ENCODE peak calls at places on chromosome 14, in eight cellular contexts. One of them, this sample, is unnamed.

GRCh38 chr14:64506751-64507150 is 2.2 kb downstream of the ZBTB1 start:
- DNase-seq in M059J: no peak
- DNase-seq in NCI-H1105: no peak
- DNase-seq in HuH-7.5: no peak
- DNase-seq in NCI-H460: no peak
- DNase-seq in HFFc6: no peak
- DNase-seq in EL: no peak
- DNase-seq in H9: no peak
- DNase-seq in this sample: no peak

GRCh38 chr14:92755495-92755894 is 7.1 kb upstream of the LGMN start:
- DNase-seq in H9: no peak
- DNase-seq in EL: no peak
- DNase-seq in HFFc6: no peak
- DNase-seq in HuH-7.5: no peak
- DNase-seq in NCI-H460: no peak
- DNase-seq in NCI-H1105: no peak
- DNase-seq in M059J: no peak
- DNase-seq in this sample: no peak

GRCh38 chr14:37594238-37594915 is 672 bp downstream of the FOXA1 start:
- DNase-seq in NCI-H1105: peak; percentile 91
- DNase-seq in NCI-H460: peak; percentile 95
- DNase-seq in EL: peak; percentile 81
- DNase-seq in HFFc6: peak; percentile 68
- DNase-seq in M059J: peak; percentile 55
- DNase-seq in HuH-7.5: peak; percentile 75
- DNase-seq in H9: peak; percentile 74
- DNase-seq in this sample: peak; percentile 15

GRCh38 chr14:65360144-65360784 is 52.3 kb upstream of the FUT8 start:
- DNase-seq in M059J: no peak
- DNase-seq in NCI-H1105: no peak
- DNase-seq in HFFc6: no peak
- DNase-seq in H9: no peak
- DNase-seq in EL: no peak
- DNase-seq in HuH-7.5: no peak
- DNase-seq in NCI-H460: no peak
- DNase-seq in this sample: no peak

GRCh38 chr14:90568405-90568804 is 171.6 kb downstream of the CALM1 start:
- DNase-seq in EL: no peak
- DNase-seq in HFFc6: no peak
- DNase-seq in H9: no peak
- DNase-seq in NCI-H1105: no peak
- DNase-seq in M059J: no peak
- DNase-seq in NCI-H460: no peak
- DNase-seq in HuH-7.5: no peak
- DNase-seq in this sample: no peak

GRCh38 chr14:81235096-81235495 is 14.3 kb upstream of the GTF2A1 start:
- DNase-seq in HuH-7.5: no peak
- DNase-seq in EL: no peak
- DNase-seq in M059J: no peak
- DNase-seq in NCI-H1105: no peak
- DNase-seq in HFFc6: no peak
- DNase-seq in H9: no peak
- DNase-seq in NCI-H460: no peak
- DNase-seq in this sample: no peak

GRCh38 chr14:72907886-72908285 is 14.0 kb upstream of the DPF3 start:
- DNase-seq in H9: no peak
- DNase-seq in HFFc6: peak; percentile 38
- DNase-seq in HuH-7.5: no peak
- DNase-seq in EL: peak; percentile 92
- DNase-seq in M059J: peak; percentile 85
- DNase-seq in NCI-H460: no peak
- DNase-seq in NCI-H1105: no peak
- DNase-seq in this sample: no peak

GRCh38 chr14:92726933-92727262 is 21.5 kb downstream of the LGMN start:
- DNase-seq in HuH-7.5: no peak
- DNase-seq in HFFc6: no peak
- DNase-seq in M059J: no peak
- DNase-seq in H9: no peak
- DNase-seq in NCI-H1105: no peak
- DNase-seq in NCI-H460: no peak
- DNase-seq in EL: no peak
- DNase-seq in this sample: no peak

GRCh38 chr14:72451081-72451972 is 442.6 kb downstream of the DPF3 start:
- DNase-seq in HuH-7.5: no peak
- DNase-seq in EL: no peak
- DNase-seq in NCI-H460: no peak
- DNase-seq in M059J: peak; percentile 82
- DNase-seq in NCI-H1105: peak; percentile 10
- DNase-seq in HFFc6: no peak
- DNase-seq in H9: no peak
- DNase-seq in this sample: peak; percentile 12

GRCh38 chr14:59278111-59278510 is 89.6 kb downstream of the DAAM1 start:
- DNase-seq in HuH-7.5: no peak
- DNase-seq in H9: no peak
- DNase-seq in NCI-H460: peak; percentile 63
- DNase-seq in NCI-H1105: no peak
- DNase-seq in HFFc6: peak; percentile 87
- DNase-seq in EL: peak; percentile 93
- DNase-seq in M059J: peak; percentile 93
- DNase-seq in this sample: no peak

GRCh38 chr14:100417466-100417865 is 94.3 kb downstream of the SLC25A47 start:
- DNase-seq in NCI-H460: peak; percentile 95
- DNase-seq in H9: peak; percentile 89
- DNase-seq in HuH-7.5: peak; percentile 47
- DNase-seq in HFFc6: peak; percentile 93
- DNase-seq in NCI-H1105: no peak
- DNase-seq in M059J: peak; percentile 92
- DNase-seq in EL: peak; percentile 93
- DNase-seq in this sample: peak; percentile 52

GRCh38 chr14:32319368-32320049 is 9.6 kb upstream of the AKAP6 start:
- DNase-seq in EL: no peak
- DNase-seq in NCI-H1105: no peak
- DNase-seq in M059J: peak; percentile 53
- DNase-seq in HuH-7.5: no peak
- DNase-seq in HFFc6: peak; percentile 30
- DNase-seq in NCI-H460: no peak
- DNase-seq in H9: no peak
- DNase-seq in this sample: no peak

GRCh38 chr14:78005325-78005724 is 164.8 kb upstream of the NRXN3 start:
- DNase-seq in NCI-H460: no peak
- DNase-seq in HFFc6: peak; percentile 17
- DNase-seq in M059J: peak; percentile 44
- DNase-seq in HuH-7.5: no peak
- DNase-seq in NCI-H1105: no peak
- DNase-seq in EL: peak; percentile 69
- DNase-seq in H9: no peak
- DNase-seq in this sample: no peak

GRCh38 chr14:71647086-71647784 is 285.0 kb upstream of the RGS6 start:
- DNase-seq in EL: no peak
- DNase-seq in NCI-H460: no peak
- DNase-seq in H9: peak; percentile 38
- DNase-seq in HuH-7.5: no peak
- DNase-seq in M059J: no peak
- DNase-seq in NCI-H1105: peak; percentile 23
- DNase-seq in HFFc6: no peak
- DNase-seq in this sample: no peak

GRCh38 chr14:64074961-64075619 is 219.1 kb downstream of the ESR2 start:
- DNase-seq in NCI-H460: peak; percentile 28
- DNase-seq in HuH-7.5: no peak
- DNase-seq in EL: peak; percentile 51
- DNase-seq in M059J: peak; percentile 83
- DNase-seq in NCI-H1105: no peak
- DNase-seq in HFFc6: peak; percentile 71
- DNase-seq in H9: no peak
- DNase-seq in this sample: no peak

GRCh38 chr14:47790477-47790876 is 115.1 kb upstream of the MDGA2 start:
- DNase-seq in HFFc6: no peak
- DNase-seq in NCI-H460: no peak
- DNase-seq in HuH-7.5: no peak
- DNase-seq in H9: no peak
- DNase-seq in M059J: peak; percentile 5
- DNase-seq in NCI-H1105: no peak
- DNase-seq in EL: no peak
- DNase-seq in this sample: no peak

GRCh38 chr14:28323951-28324741 is 442.4 kb upstream of the FOXG1 start:
- DNase-seq in EL: no peak
- DNase-seq in NCI-H1105: no peak
- DNase-seq in HuH-7.5: no peak
- DNase-seq in H9: no peak
- DNase-seq in M059J: no peak
- DNase-seq in HFFc6: no peak
- DNase-seq in NCI-H460: no peak
- DNase-seq in this sample: no peak

This sample was measured in substantia nigra.